ENCODE peak calls at places on chromosomes 16 and 17, in five cellular contexts. B, J, E, G and F are unnamed samples.

GRCh38 chr17:58335779-58336455 is 7.3 kb upstream of the TSPOAP1 start:
- DNase-seq in B (no peak), J (no peak), E (no peak), G (no peak), F (peak; percentile 14)

GRCh38 chr17:2602597-2603017 is 9.2 kb downstream of the PAFAH1B1 start:
- DNase-seq in B (no peak), J (no peak), E (peak; percentile 39), G (no peak), F (no peak)

GRCh38 chr17:32878211-32878610 is 1.3 kb upstream of the MYO1D start:
- DNase-seq in B (peak; percentile 83), J (no peak), E (no peak), G (no peak), F (no peak)

GRCh38 chr17:44001461-44001920 is 2.9 kb upstream of the NAGS start:
- DNase-seq in B (no peak), J (no peak), E (no peak), G (no peak), F (no peak)

GRCh38 chr17:81941484-81942166 is 4.5 kb upstream of the PYCR1 start:
- DNase-seq in B (no peak), J (no peak), E (no peak), G (peak; percentile 62), F (no peak)

GRCh38 chr16:77336637-77337036 is 98.2 kb downstream of the ADAMTS18 start:
- DNase-seq in B (no peak), J (no peak), E (no peak), G (peak; percentile 62), F (no peak)

GRCh38 chr17:39152134-39152884 is 872 bp upstream of the PLXDC1 start:
- DNase-seq in B (no peak), J (no peak), E (no peak), G (peak; percentile 62), F (no peak)

GRCh38 chr17:57507828-57508227 is 237.3 kb downstream of the CCDC182 start:
- DNase-seq in B (no peak), J (no peak), E (no peak), G (no peak), F (no peak)

GRCh38 chr16:10521681-10522274 is 58.6 kb downstream of the EMP2 start:
- DNase-seq in B (peak; percentile 64), J (peak; percentile 52), E (peak; percentile 69), G (peak; percentile 82), F (no peak)

GRCh38 chr16:70254965-70255286 is 3.2 kb upstream of the EXOSC6 start:
- DNase-seq in B (no peak), J (no peak), E (no peak), G (no peak), F (no peak)

GRCh38 chr17:27381007-27381501 is 75.2 kb upstream of the KSR1 start:
- DNase-seq in B (peak; percentile 61), J (peak; percentile 74), E (peak; percentile 90), G (peak; percentile 80), F (no peak)

GRCh38 chr16:27539120-27539519 is 10.6 kb downstream of the GTF3C1 start:
- DNase-seq in B (no peak), J (no peak), E (no peak), G (no peak), F (no peak)

GRCh38 chr17:13288248-13288647 is 270.4 kb upstream of the ELAC2 start:
- DNase-seq in B (no peak), J (no peak), E (no peak), G (no peak), F (no peak)

DNA sequence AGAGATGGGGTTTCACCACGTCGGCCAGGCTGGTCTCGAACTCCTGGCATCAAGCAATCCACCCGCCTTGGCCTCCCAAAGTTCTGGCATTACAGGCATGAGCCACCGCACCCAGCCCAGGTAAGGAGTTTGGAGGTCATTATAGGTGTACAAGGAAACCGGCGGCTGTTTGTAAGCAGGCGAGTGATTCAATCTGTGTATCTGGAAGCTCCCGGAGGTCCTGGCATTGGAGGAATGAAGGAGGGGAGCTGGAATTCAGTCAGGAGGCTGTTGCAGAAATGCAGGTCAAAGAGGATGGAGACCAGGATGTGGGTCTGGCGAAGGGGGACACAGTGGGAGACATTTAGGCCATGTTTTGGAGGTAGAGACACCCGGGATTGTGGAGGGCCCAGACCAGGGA is 18.8 kb downstream of the CDC42EP4 start:
- DNase-seq in B (no peak), J (peak; percentile 84), E (no peak), G (no peak), F (no peak)
- H3K27ac ChIP-seq in B (peak overlapping the region; percentile 91), J (peak overlapping the region; percentile 84), E (peak overlapping the region; percentile 91), G (no peak overlapping the region), F (peak overlapping the region; percentile 86)

GRCh38 chr16:82364690-82365089 is 194.7 kb upstream of the MPHOSPH6 start:
- DNase-seq in B (no peak), J (no peak), E (no peak), G (no peak), F (no peak)

GRCh38 chr16:82360024-82360783 is 190.2 kb upstream of the MPHOSPH6 start:
- DNase-seq in B (no peak), J (no peak), E (no peak), G (no peak), F (no peak)

GRCh38 chr16:82363026-82363816 is 193.2 kb upstream of the MPHOSPH6 start:
- DNase-seq in B (no peak), J (no peak), E (no peak), G (no peak), F (no peak)

GRCh38 chr16:82358601-82359221 is 188.7 kb upstream of the MPHOSPH6 start:
- DNase-seq in B (no peak), J (no peak), E (no peak), G (no peak), F (no peak)

GRCh38 chr16:82361885-82362284 is 191.9 kb upstream of the MPHOSPH6 start:
- DNase-seq in B (no peak), J (no peak), E (no peak), G (no peak), F (no peak)
- H3K27ac ChIP-seq in B (no peak overlapping the region), J (no peak overlapping the region), E (no peak overlapping the region), G (no peak overlapping the region), F (no peak overlapping the region)

GRCh38 chr16:86995456-86995855 is 321.7 kb downstream of the C16orf95 start:
- DNase-seq in B (no peak), J (no peak), E (no peak), G (no peak), F (no peak)
- H3K27ac ChIP-seq in B (no peak overlapping the region), J (no peak overlapping the region), E (peak overlapping the region; percentile 79), G (no peak overlapping the region), F (no peak overlapping the region)

GRCh38 chr17:8147141-8147804 is 4.9 kb downstream of the PER1 start:
- DNase-seq in B (no peak), J (no peak), E (no peak), G (no peak), F (no peak)

GRCh38 chr17:8143581-8144400 is 8.4 kb downstream of the PER1 start:
- DNase-seq in B (no peak), J (no peak), E (no peak), G (no peak), F (no peak)

GRCh38 chr17:8146381-8147140 is 5.6 kb downstream of the PER1 start:
- DNase-seq in B (no peak), J (no peak), E (no peak), G (no peak), F (no peak)

GRCh38 chr17:8144401-8145295 is 7.6 kb downstream of the PER1 start:
- DNase-seq in B (no peak), J (no peak), E (no peak), G (no peak), F (no peak)

DNA sequence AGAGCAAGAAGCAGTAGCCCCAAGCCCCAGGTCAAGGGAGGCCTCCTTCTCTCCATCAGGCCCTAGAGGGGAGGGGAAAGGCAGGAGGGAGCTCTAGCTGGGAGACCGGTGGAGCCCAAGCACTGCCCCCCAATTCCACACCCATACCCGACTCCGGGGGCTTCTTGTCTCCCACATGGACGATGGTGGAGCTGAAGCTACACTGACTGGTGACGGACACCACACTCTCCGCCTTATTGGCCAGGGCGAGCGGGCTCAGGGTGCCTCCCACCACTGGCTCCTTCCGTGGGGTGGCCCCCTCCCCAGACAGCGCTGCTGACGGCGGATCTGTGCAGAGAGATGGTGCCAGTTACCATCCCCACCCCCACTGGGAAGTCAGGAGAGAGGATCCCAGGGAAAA is 6.4 kb downstream of the PER1 start:
- DNase-seq in B (no peak), J (no peak), E (no peak), G (no peak), F (no peak)
- H3K27ac ChIP-seq in B (no peak overlapping the region), J (no peak overlapping the region), E (no peak overlapping the region), G (no peak overlapping the region), F (no peak overlapping the region)

GRCh38 chr17:76104896-76105231 is 1.3 kb upstream of the EXOC7 start:
- DNase-seq in B (no peak), J (no peak), E (no peak), G (no peak), F (no peak)

GRCh38 chr17:76107507-76107906 is 3.9 kb upstream of the EXOC7 start:
- DNase-seq in B (no peak), J (no peak), E (peak; percentile 42), G (peak; percentile 19), F (no peak)

GRCh38 chr17:76104140-76104895 is 731 bp upstream of the EXOC7 start:
- DNase-seq in B (no peak), J (no peak), E (no peak), G (no peak), F (no peak)

GRCh38 chr17:76103274-76104139 is at the start of gene EXOC7:
- DNase-seq in B (peak; percentile 90), J (peak; percentile 95), E (peak; percentile 95), G (peak; percentile 97), F (peak; percentile 22)

DNA sequence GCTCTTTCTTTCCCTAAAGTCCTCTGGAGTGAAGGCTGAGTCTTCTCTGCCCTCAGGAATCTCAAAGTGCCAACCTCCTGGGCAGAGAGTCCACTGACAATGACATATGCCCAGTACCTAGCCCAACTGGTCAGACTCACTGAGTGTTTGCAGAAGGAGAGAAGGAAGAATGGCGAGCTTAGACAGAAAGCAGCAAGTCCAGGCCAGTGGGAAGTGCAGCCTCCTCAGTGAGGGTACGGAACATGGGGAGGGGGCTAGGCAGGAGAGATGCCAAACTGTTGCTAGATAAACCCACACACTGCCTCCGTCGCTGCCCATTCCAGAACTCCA is 678 bp downstream of the EXOC7 start:
- DNase-seq in B (no peak), J (no peak), E (no peak), G (no peak), F (no peak)
- H3K27ac ChIP-seq in B (peak overlapping the region; percentile 51), J (no peak overlapping the region), E (peak overlapping the region; percentile 87), G (no peak overlapping the region), F (peak overlapping the region; percentile 65)